ENCODE peak calls at places on chromosomes 11 and 22, in seven cellular contexts. One of them, this sample, is unnamed.

GRCh38 chr11:109795234-109795633 is 298.0 kb upstream of the ZC3H12C start:
- DNase-seq in AG09319: no peak
- DNase-seq in kidney: no peak
- DNase-seq in SW 1271: no peak
- DNase-seq in activated T-cell treated with anti-CD3 and anti-CD28 coated beads, Interleukin-2, amount 50 U/mL, for 4 hours: no peak
- DNase-seq in NCI-H1930: no peak
- DNase-seq in adrenal gland: peak; percentile 45
- DNase-seq in this sample: no peak

GRCh38 chr11:34214961-34215805 is 109.8 kb downstream of the NAT10 start:
- DNase-seq in NCI-H1930: no peak
- DNase-seq in SW 1271: peak; percentile 54
- DNase-seq in activated T-cell treated with anti-CD3 and anti-CD28 coated beads, Interleukin-2, amount 50 U/mL, for 4 hours: peak; percentile 54
- DNase-seq in AG09319: no peak
- DNase-seq in kidney: no peak
- DNase-seq in adrenal gland: peak; percentile 64
- DNase-seq in this sample: no peak

GRCh38 chr11:89119426-89119825 is 53.6 kb upstream of the GRM5 start:
- DNase-seq in activated T-cell treated with anti-CD3 and anti-CD28 coated beads, Interleukin-2, amount 50 U/mL, for 4 hours: no peak
- DNase-seq in NCI-H1930: no peak
- DNase-seq in AG09319: no peak
- DNase-seq in kidney: no peak
- DNase-seq in adrenal gland: no peak
- DNase-seq in SW 1271: no peak
- DNase-seq in this sample: peak; percentile 21

GRCh38 chr11:65219930-65220213 is 38.1 kb downstream of the CAPN1 start:
- DNase-seq in SW 1271: no peak
- DNase-seq in kidney: no peak
- DNase-seq in adrenal gland: no peak
- DNase-seq in NCI-H1930: no peak
- DNase-seq in AG09319: peak; percentile 32
- DNase-seq in activated T-cell treated with anti-CD3 and anti-CD28 coated beads, Interleukin-2, amount 50 U/mL, for 4 hours: no peak
- DNase-seq in this sample: no peak

GRCh38 chr11:67664213-67664585 is 10.2 kb downstream of the ALDH3B2 start:
- DNase-seq in AG09319: no peak
- DNase-seq in NCI-H1930: no peak
- DNase-seq in kidney: no peak
- DNase-seq in activated T-cell treated with anti-CD3 and anti-CD28 coated beads, Interleukin-2, amount 50 U/mL, for 4 hours: no peak
- DNase-seq in adrenal gland: no peak
- DNase-seq in SW 1271: no peak
- DNase-seq in this sample: no peak

GRCh38 chr11:92811341-92811740 is 158.1 kb upstream of the MTNR1B start:
- DNase-seq in kidney: no peak
- DNase-seq in AG09319: no peak
- DNase-seq in adrenal gland: no peak
- DNase-seq in activated T-cell treated with anti-CD3 and anti-CD28 coated beads, Interleukin-2, amount 50 U/mL, for 4 hours: no peak
- DNase-seq in SW 1271: no peak
- DNase-seq in NCI-H1930: no peak
- DNase-seq in this sample: no peak

GRCh38 chr11:31798057-31799035 is 12.8 kb downstream of the PAX6 start:
- DNase-seq in NCI-H1930: no peak
- DNase-seq in SW 1271: no peak
- DNase-seq in kidney: no peak
- DNase-seq in adrenal gland: no peak
- DNase-seq in AG09319: no peak
- DNase-seq in activated T-cell treated with anti-CD3 and anti-CD28 coated beads, Interleukin-2, amount 50 U/mL, for 4 hours: no peak
- DNase-seq in this sample: no peak

GRCh38 chr22:32079110-32080089 is 36.3 kb downstream of the SLC5A1 start:
- DNase-seq in kidney: no peak
- DNase-seq in adrenal gland: peak; percentile 76
- DNase-seq in activated T-cell treated with anti-CD3 and anti-CD28 coated beads, Interleukin-2, amount 50 U/mL, for 4 hours: no peak
- DNase-seq in NCI-H1930: no peak
- DNase-seq in SW 1271: peak; percentile 35
- DNase-seq in AG09319: no peak
- DNase-seq in this sample: no peak

GRCh38 chr11:22510741-22511140 is 114.9 kb downstream of the FANCF start:
- DNase-seq in adrenal gland: no peak
- DNase-seq in AG09319: no peak
- DNase-seq in kidney: no peak
- DNase-seq in NCI-H1930: no peak
- DNase-seq in SW 1271: no peak
- DNase-seq in activated T-cell treated with anti-CD3 and anti-CD28 coated beads, Interleukin-2, amount 50 U/mL, for 4 hours: no peak
- DNase-seq in this sample: no peak

GRCh38 chr11:129710423-129710822 is 105.2 kb upstream of the TMEM45B start:
- DNase-seq in adrenal gland: no peak
- DNase-seq in kidney: peak; percentile 28
- DNase-seq in AG09319: no peak
- DNase-seq in SW 1271: no peak
- DNase-seq in NCI-H1930: no peak
- DNase-seq in activated T-cell treated with anti-CD3 and anti-CD28 coated beads, Interleukin-2, amount 50 U/mL, for 4 hours: no peak
- DNase-seq in this sample: no peak

GRCh38 chr11:27471067-27471587 is 1.5 kb downstream of the LGR4 start:
- DNase-seq in kidney: no peak
- DNase-seq in AG09319: no peak
- DNase-seq in NCI-H1930: no peak
- DNase-seq in adrenal gland: no peak
- DNase-seq in activated T-cell treated with anti-CD3 and anti-CD28 coated beads, Interleukin-2, amount 50 U/mL, for 4 hours: no peak
- DNase-seq in SW 1271: no peak
- DNase-seq in this sample: no peak

GRCh38 chr11:106152824-106153223 is 75.4 kb downstream of the AASDHPPT start:
- DNase-seq in NCI-H1930: no peak
- DNase-seq in adrenal gland: no peak
- DNase-seq in activated T-cell treated with anti-CD3 and anti-CD28 coated beads, Interleukin-2, amount 50 U/mL, for 4 hours: no peak
- DNase-seq in AG09319: no peak
- DNase-seq in SW 1271: no peak
- DNase-seq in kidney: no peak
- DNase-seq in this sample: no peak

GRCh38 chr22:19429950-19430889 is 1.3 kb downstream of the HIRA start:
- DNase-seq in NCI-H1930: no peak
- DNase-seq in kidney: no peak
- DNase-seq in adrenal gland: peak; percentile 64
- DNase-seq in SW 1271: no peak
- DNase-seq in activated T-cell treated with anti-CD3 and anti-CD28 coated beads, Interleukin-2, amount 50 U/mL, for 4 hours: no peak
- DNase-seq in AG09319: no peak
- DNase-seq in this sample: no peak

GRCh38 chr11:118211006-118211405 is 13.8 kb downstream of the JAML start:
- DNase-seq in AG09319: no peak
- DNase-seq in NCI-H1930: no peak
- DNase-seq in adrenal gland: no peak
- DNase-seq in SW 1271: no peak
- DNase-seq in kidney: no peak
- DNase-seq in activated T-cell treated with anti-CD3 and anti-CD28 coated beads, Interleukin-2, amount 50 U/mL, for 4 hours: no peak
- DNase-seq in this sample: peak; percentile 50

GRCh38 chr22:20131593-20131855 is at the start of gene ZDHHC8:
- DNase-seq in activated T-cell treated with anti-CD3 and anti-CD28 coated beads, Interleukin-2, amount 50 U/mL, for 4 hours: peak; percentile 40
- DNase-seq in NCI-H1930: no peak
- DNase-seq in adrenal gland: no peak
- DNase-seq in kidney: no peak
- DNase-seq in SW 1271: no peak
- DNase-seq in AG09319: no peak
- DNase-seq in this sample: no peak

GRCh38 chr11:119056397-119056999 is 507 bp downstream of the HYOU1 start:
- DNase-seq in kidney: peak; percentile 88
- DNase-seq in SW 1271: no peak
- DNase-seq in activated T-cell treated with anti-CD3 and anti-CD28 coated beads, Interleukin-2, amount 50 U/mL, for 4 hours: peak; percentile 26
- DNase-seq in NCI-H1930: no peak
- DNase-seq in adrenal gland: no peak
- DNase-seq in AG09319: no peak
- DNase-seq in this sample: peak; percentile 32

GRCh38 chr11:63813563-63814382 is 517 bp downstream of the SPINDOC start:
- DNase-seq in activated T-cell treated with anti-CD3 and anti-CD28 coated beads, Interleukin-2, amount 50 U/mL, for 4 hours: no peak
- DNase-seq in SW 1271: no peak
- DNase-seq in adrenal gland: peak; percentile 43
- DNase-seq in kidney: peak; percentile 82
- DNase-seq in AG09319: no peak
- DNase-seq in NCI-H1930: peak; percentile 18
- DNase-seq in this sample: peak; percentile 46

GRCh38 chr11:127564803-127565202 is 564.2 kb upstream of the KIRREL3 start:
- DNase-seq in adrenal gland: no peak
- DNase-seq in activated T-cell treated with anti-CD3 and anti-CD28 coated beads, Interleukin-2, amount 50 U/mL, for 4 hours: no peak
- DNase-seq in kidney: no peak
- DNase-seq in SW 1271: no peak
- DNase-seq in AG09319: no peak
- DNase-seq in NCI-H1930: no peak
- DNase-seq in this sample: no peak

GRCh38 chr11:86951706-86952105 is 3.5 kb downstream of the FZD4 start:
- DNase-seq in activated T-cell treated with anti-CD3 and anti-CD28 coated beads, Interleukin-2, amount 50 U/mL, for 4 hours: no peak
- DNase-seq in SW 1271: no peak
- DNase-seq in NCI-H1930: no peak
- DNase-seq in kidney: no peak
- DNase-seq in adrenal gland: no peak
- DNase-seq in AG09319: no peak
- DNase-seq in this sample: no peak

GRCh38 chr11:65639623-65640482 is 2.0 kb downstream of the SIPA1 start:
- DNase-seq in SW 1271: no peak
- DNase-seq in kidney: peak; percentile 86
- DNase-seq in NCI-H1930: no peak
- DNase-seq in activated T-cell treated with anti-CD3 and anti-CD28 coated beads, Interleukin-2, amount 50 U/mL, for 4 hours: peak; percentile 43
- DNase-seq in AG09319: no peak
- DNase-seq in adrenal gland: peak; percentile 69
- DNase-seq in this sample: no peak